ENCODE peak calls at places on chromosomes 7 and 10, in five cellular contexts. O is endodermal cell, H is fibroblast of lung, A is IMR-90, C is tibial artery. W is an unnamed sample. For H3K4me1, the result is how much of the 10 kb centered on the place peaks cover.

GRCh38 chr7:2710256-2710655 is 22.3 kb downstream of the AMZ1 start:
- DNase-seq in H (no peak), C (no peak), O (no peak), A (no peak), W (no peak)

GRCh38 chr10:29409241-29410051 is 120.6 kb downstream of the LYZL1 start:
- DNase-seq in A (peak), O (no peak), C (peak), H (peak), W (peak)

GRCh38 chr10:93995598-93996271 is 2.0 kb downstream of the PLCE1 start:
- DNase-seq in A (peak), H (peak), O (no peak), C (no peak), W (peak)

GRCh38 chr7:14303536-14303935 is 314.1 kb upstream of the ETV1 start:
- DNase-seq in O (peak), H (no peak), A (no peak), C (no peak), W (no peak)

GRCh38 chr7:940599-941408 is 13.7 kb downstream of the ADAP1 start:
- DNase-seq in C (no peak), A (no peak), H (no peak), O (no peak), W (no peak)

GRCh38 chr10:103598654-103599115 is 105.2 kb downstream of the NEURL1 start:
- DNase-seq in C (no peak), H (peak), O (peak), A (peak), W (peak)

GRCh38 chr7:132739271-132739955 is 163.1 kb upstream of the PLXNA4 start:
- DNase-seq in O (no peak), C (no peak), H (peak), A (peak), W (peak)

GRCh38 chr7:74233655-74234280 is 20.4 kb downstream of the RFC2 start:
- DNase-seq in H (peak), A (peak), C (no peak), O (no peak), W (peak)

GRCh38 chr7:8442814-8443304 is 9.4 kb downstream of the NXPH1 start:
- DNase-seq in A (no peak), H (peak), C (no peak), O (peak), W (peak)

GRCh38 chr7:128136215-128136597 is 104.9 kb upstream of the LEP start:
- DNase-seq in O (peak), C (no peak), H (no peak), A (no peak), W (no peak)

GRCh38 chr10:67385566-67385965 is 310.4 kb downstream of the CTNNA3 start:
- DNase-seq in A (no peak), H (no peak), C (no peak), O (no peak), W (no peak)

GRCh38 chr10:103890194-103890658 is 27.8 kb downstream of the STN1 start:
- DNase-seq in O (no peak), H (peak), A (peak), C (no peak), W (no peak)

GRCh38 chr10:89425000-89425399 is 10.6 kb downstream of the IFIT5 start:
- DNase-seq in C (no peak), O (no peak), A (no peak), H (no peak), W (no peak)

GRCh38 chr10:68212721-68213352 is 19.1 kb downstream of the ATOH7 start:
- DNase-seq in H (peak), C (no peak), A (peak), O (no peak), W (peak)

GRCh38 chr10:114402871-114403544 is 1.3 kb downstream of the AFAP1L2 start:
- DNase-seq in O (peak), H (peak), A (no peak), C (no peak), W (no peak)

GRCh38 chr7:91034459-91035368 is 229.5 kb upstream of the FZD1 start:
- DNase-seq in A (peak), C (peak), O (peak), H (peak), W (peak)

GRCh38 chr10:117663750-117664149 is 121.2 kb downstream of the EMX2 start:
- DNase-seq in A (peak), O (no peak), H (peak), C (no peak), W (peak)

GRCh38 chr7:26155531-26156375 is 3.8 kb downstream of the NFE2L3 start:
- DNase-seq in O (peak), H (peak), A (peak), C (no peak), W (peak)

GRCh38 chr10:115696747-115697146 is 576.3 kb downstream of the GFRA1 start:
- DNase-seq in H (no peak), A (no peak), O (peak), C (no peak), W (no peak)

GRCh38 chr10:79298403-79299244 is 48.6 kb upstream of the PPIF start:
- DNase-seq in O (no peak), H (peak), C (peak), A (peak), W (peak)

GRCh38 chr10:122331100-122331499 is 43.4 kb upstream of the PLEKHA1 start:
- DNase-seq in H (no peak), O (no peak), C (no peak), A (no peak), W (no peak)

GRCh38 chr7:40583653-40584424 is 449.0 kb downstream of the SUGCT start:
- DNase-seq in C (no peak), A (no peak), O (no peak), H (no peak), W (no peak)

GRCh38 chr7:131109011-131109756 is 218.5 kb upstream of the MKLN1 start:
- DNase-seq in H (peak), C (no peak), O (no peak), A (peak), W (peak)

DNA sequence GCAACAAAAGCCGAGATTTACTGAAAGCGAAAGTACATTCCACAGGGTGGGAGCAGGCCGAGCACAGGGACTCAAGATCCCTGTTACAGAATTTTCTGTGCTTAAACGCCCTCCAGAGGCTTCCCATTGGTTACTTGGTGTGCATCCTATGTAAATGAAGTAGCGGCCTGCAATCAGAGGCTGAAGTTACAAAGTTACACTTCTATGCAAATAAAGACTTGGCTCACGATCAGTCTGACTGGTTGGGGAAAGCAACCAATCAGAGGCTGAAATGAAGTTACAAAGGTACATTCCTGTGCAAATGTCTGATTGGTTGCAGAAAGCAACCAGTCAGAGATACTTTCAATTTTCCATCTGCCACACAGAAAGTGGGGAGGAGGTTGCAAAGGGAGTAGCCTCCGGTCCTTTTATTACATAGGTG is 4.1 kb downstream of the ACBD7 start:
- DNase-seq in A (peak), H (peak), C (no peak), O (peak), W (peak)
- H3K4me1 ChIP-seq in A (under half), H (under half), C (under half), O (under half), W (under half)

DNA sequence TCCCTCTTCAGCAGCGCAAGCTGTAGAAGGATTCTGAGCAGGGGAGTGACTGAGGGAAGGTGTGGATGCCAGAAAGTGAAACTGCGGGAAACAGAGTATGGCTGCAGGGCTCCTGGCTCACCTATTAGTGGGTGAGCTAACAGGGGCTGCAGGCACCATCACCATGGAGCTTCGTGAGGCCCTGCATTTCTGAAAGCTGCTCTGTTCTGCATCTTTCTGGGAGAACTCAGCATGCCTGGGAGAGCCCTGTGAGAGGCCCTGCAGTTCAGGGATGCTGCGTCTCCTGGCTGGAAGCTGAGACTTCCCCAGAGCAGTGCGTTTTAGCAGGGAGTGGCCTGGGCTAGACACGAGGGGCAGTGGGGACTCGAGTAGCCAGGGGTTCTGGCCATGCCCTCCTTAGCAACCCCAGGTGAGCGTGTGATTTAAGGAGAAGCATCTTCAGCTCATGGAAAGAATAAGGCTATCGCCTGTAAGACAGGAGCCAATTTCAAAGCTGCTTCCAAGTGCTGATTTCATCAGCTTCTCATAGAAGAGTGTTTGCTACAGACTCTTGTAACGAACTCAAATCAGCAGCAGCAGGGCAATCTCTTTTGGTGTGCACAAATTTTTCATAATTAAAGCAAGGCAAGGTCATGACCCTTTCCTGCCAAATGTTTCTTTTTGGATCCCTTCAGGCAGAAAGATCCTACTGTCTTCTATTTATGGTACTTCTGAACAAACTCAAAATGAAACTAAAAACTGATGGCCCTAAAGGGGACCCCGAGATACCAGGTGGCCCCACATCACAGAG is 293.6 kb upstream of the ZNF32 start:
- DNase-seq in C (no peak), A (no peak), O (peak), H (no peak), W (no peak)
- H3K4me1 ChIP-seq in C (under half), A (under half), O (under half), H (under half), W (under half)

GRCh38 chr7:98285132-98286092 is 3.9 kb downstream of the BRI3 start:
- DNase-seq in O (no peak), A (no peak), C (no peak), H (no peak), W (no peak)

GRCh38 chr7:98287486-98287959 is 6.0 kb downstream of the BRI3 start:
- DNase-seq in A (no peak), C (no peak), H (no peak), O (peak), W (no peak)

GRCh38 chr7:98286093-98286525 is 4.6 kb downstream of the BRI3 start:
- DNase-seq in O (no peak), C (peak), H (peak), A (peak), W (peak)

GRCh38 chr7:98288064-98288823 is 6.8 kb downstream of the BRI3 start:
- DNase-seq in C (no peak), A (no peak), O (no peak), H (no peak), W (no peak)

DNA sequence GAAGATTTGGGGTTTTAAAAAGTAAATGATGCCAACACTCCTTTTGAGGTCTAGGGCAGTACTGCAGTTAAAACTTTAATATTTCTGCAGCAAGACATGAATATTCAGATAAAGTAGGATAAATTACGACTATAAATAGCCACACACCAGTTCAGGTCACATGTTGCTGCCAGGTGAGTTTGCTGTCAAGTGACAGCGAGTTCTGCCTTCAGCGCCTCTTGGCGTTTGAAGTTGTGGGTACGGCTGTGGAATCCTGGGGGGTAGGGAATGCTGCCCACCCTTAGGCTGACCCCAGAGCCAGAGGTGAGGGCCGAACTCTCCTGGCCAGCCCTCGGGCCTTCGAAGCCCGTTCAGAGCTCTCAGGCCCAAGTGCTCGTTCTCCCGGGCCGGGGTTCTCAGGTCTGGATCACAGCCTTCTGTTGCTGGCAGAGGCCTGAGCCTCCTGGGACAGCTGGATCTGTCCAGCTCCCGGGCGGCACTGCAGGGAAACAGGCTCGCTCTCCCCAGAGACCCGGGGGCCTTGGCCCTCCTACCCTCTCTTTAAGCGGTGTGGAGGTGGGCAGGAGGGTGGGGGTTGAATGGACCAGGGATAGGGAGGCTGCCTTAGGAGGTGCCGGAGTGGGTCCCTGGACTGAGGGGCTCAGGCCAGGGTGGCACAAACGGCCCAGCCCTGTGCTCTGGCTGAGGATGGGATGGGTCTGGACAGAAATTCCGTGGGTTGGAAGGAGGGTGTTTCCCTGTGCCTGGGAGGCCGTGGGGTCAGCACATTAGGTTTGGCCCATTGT is 5.4 kb downstream of the BRI3 start:
- DNase-seq in O (no peak), A (no peak), C (no peak), H (no peak), W (no peak)
- H3K4me1 ChIP-seq in O (under half), A (under half), C (under half), H (under half), W (under half)

DNA sequence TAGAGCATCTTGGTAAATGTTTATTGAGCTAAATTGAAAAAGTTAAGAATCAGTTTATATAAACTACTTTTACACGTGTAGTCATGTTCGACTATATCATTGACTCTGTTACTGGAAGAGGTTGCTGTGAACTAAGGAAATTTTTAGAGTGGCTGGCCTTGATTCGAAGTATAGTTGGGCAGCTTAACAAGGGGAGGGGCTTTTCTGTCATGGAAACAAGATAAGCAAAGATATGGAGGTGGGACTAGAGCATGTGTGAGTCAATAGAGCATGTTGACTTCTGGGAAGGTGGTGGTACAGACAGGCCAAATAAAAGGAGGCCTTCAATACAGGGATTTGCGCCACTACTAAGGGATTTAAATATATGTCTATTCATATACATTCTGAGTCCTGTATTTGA is 7.6 kb downstream of the ATP5F1C start:
- DNase-seq in C (no peak), O (no peak), A (peak), H (peak), W (no peak)
- H3K4me1 ChIP-seq in C (under half), O (under half), A (under half), H (under half), W (under half)

GRCh38 chr7:4238861-4239260 is 443.2 kb upstream of the FOXK1 start:
- DNase-seq in C (no peak), H (no peak), A (no peak), O (no peak), W (no peak)
- H3K4me1 ChIP-seq in C (under half), H (under half), A (under half), O (under half), W (under half)

GRCh38 chr7:108455833-108456677 is at the start of gene NRCAM:
- DNase-seq in H (peak), A (no peak), O (peak), C (no peak), W (peak)
- H3K4me1 ChIP-seq in H (under half), A (under half), O (under half), C (under half), W (under half)

DNA sequence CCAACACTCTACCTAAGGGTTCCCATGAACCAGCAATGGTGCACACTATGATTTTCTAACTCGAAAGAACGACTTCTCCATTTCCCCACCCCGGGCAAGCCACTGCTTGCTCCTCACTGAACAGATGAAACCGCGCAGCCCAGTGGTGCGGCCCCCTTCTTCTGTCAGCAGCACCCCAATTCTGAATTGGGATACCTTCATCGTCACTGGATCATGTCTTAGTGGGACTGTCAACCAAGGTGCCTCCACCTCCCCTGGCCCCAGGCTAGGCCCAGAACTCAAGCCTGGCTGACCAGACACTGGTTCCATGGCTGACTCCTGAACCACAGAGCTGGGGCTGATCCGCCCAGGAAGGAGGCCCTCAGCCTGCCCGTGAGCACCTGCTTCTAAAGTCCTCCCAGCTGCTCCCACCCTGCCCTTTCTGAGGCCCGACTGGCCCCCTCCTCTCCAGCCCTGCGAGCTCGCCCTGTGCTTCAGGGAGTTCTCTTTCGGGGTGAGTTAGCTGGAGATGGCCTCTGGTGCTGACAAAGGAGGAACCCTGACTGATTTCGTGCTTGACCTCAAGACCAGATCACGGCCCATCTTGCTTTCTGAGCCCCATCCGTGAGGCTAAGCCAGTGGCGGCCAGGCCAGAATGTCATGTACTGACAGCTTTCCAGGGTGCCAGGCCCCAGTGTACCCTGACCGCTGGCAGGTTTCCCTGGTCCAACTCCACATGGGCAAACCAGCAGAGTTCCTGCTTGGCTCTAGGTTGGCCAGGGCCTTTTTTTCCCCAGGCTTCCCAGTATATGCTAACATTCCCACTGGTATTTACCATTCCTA is 44.5 kb downstream of the FAM53B start:
- DNase-seq in C (no peak), A (no peak), O (no peak), H (no peak), W (no peak)
- H3K4me1 ChIP-seq in C (under half), A (under half), O (under half), H (under half), W (under half)